ENCODE peak calls at places on chromosomes 3 and 15, in five cellular contexts. Y, B, J, U and M are unnamed samples.

GRCh38 chr15:73284073-73284472 is 84.7 kb downstream of the HCN4 start:
- DNase-seq in Y (no peak), B (no peak), J (no peak), U (no peak), M (no peak)

GRCh38 chr15:96122077-96123027 is 208.1 kb upstream of the NR2F2 start:
- DNase-seq in Y (no peak), B (no peak), J (no peak), U (no peak), M (no peak)

GRCh38 chr3:147298511-147298982 is 107.8 kb downstream of the ZIC4 start:
- DNase-seq in Y (no peak), B (no peak), J (no peak), U (no peak), M (no peak)

GRCh38 chr15:33169625-33170024 is 24.9 kb downstream of the FMN1 start:
- DNase-seq in Y (no peak), B (no peak), J (no peak), U (no peak), M (no peak)

GRCh38 chr3:175381685-175382084 is 522.6 kb downstream of the NAALADL2 start:
- DNase-seq in Y (no peak), B (no peak), J (no peak), U (no peak), M (peak; percentile 7)

GRCh38 chr3:195198424-195199346 is 72.3 kb downstream of the XXYLT1 start:
- DNase-seq in Y (no peak), B (no peak), J (no peak), U (no peak), M (no peak)

GRCh38 chr3:78846688-78847087 is 921.1 kb downstream of the ROBO1 start:
- DNase-seq in Y (no peak), B (no peak), J (no peak), U (no peak), M (no peak)

GRCh38 chr3:64291956-64292355 is 66.7 kb upstream of the PRICKLE2 start:
- DNase-seq in Y (no peak), B (no peak), J (no peak), U (no peak), M (no peak)

GRCh38 chr3:43484926-43485488 is 136.8 kb downstream of the ANO10 start:
- DNase-seq in Y (no peak), B (no peak), J (no peak), U (no peak), M (no peak)

GRCh38 chr3:186044973-186045372 is 63.9 kb downstream of the ETV5 start:
- DNase-seq in Y (no peak), B (no peak), J (no peak), U (no peak), M (no peak)

GRCh38 chr15:60635507-60636352 is 156.8 kb upstream of the ICE2 start:
- DNase-seq in Y (no peak), B (no peak), J (no peak), U (peak; percentile 38), M (peak; percentile 87)

GRCh38 chr3:112888388-112889085 is 41.9 kb upstream of the CD200R1L start:
- DNase-seq in Y (no peak), B (no peak), J (no peak), U (no peak), M (no peak)

GRCh38 chr3:46282041-46282440 is 39.8 kb downstream of the CCR3 start:
- DNase-seq in Y (no peak), B (no peak), J (no peak), U (no peak), M (no peak)

GRCh38 chr15:58934521-58934920 is 1.0 kb upstream of the SLTM start:
- DNase-seq in Y (no peak), B (peak; percentile 67), J (no peak), U (no peak), M (no peak)

GRCh38 chr3:59273976-59274375 is 224.2 kb upstream of the CFAP20DC start:
- DNase-seq in Y (no peak), B (no peak), J (no peak), U (no peak), M (no peak)

GRCh38 chr15:62706361-62706760 is 336.2 kb upstream of the TPM1 start:
- DNase-seq in Y (no peak), B (no peak), J (no peak), U (no peak), M (no peak)

GRCh38 chr3:15470261-15470660 is 42.9 kb downstream of the EAF1 start:
- DNase-seq in Y (no peak), B (no peak), J (peak; percentile 60), U (no peak), M (peak; percentile 36)

GRCh38 chr3:9690451-9691450 is 12.9 kb upstream of the CPNE9 start:
- DNase-seq in Y (no peak), B (no peak), J (no peak), U (peak; percentile 71), M (peak; percentile 77)

GRCh38 chr15:52100807-52101206 is 11.8 kb downstream of the BCL2L10 start:
- DNase-seq in Y (no peak), B (no peak), J (no peak), U (peak; percentile 68), M (peak; percentile 88)